ENCODE peak calls at places on chromosomes 2 and 18, in four cellular contexts. H is CD4-positive, alpha-beta memory T cell; P is PC-9; T is HCT116. B is an unnamed sample.

GRCh38 chr2:97645112-97645699 is 656 bp upstream of the COX5B start:
- DNase-seq in H (no peak), P (no peak), T (no peak), B (no peak)

GRCh38 chr18:2988041-2988794 is 24.7 kb downstream of the LPIN2 start:
- DNase-seq in H (no peak), P (no peak), T (no peak), B (no peak)

GRCh38 chr2:102051659-102052366 is 60.1 kb downstream of the IL1R2 start:
- DNase-seq in H (no peak), P (no peak), T (no peak), B (no peak)

GRCh38 chr2:64359892-64360657 is 93.9 kb upstream of the LGALSL start:
- DNase-seq in H (no peak), P (peak; percentile 93), T (peak; percentile 92), B (peak; percentile 85)

GRCh38 chr2:37561615-37562569 is 109.5 kb downstream of the CDC42EP3 start:
- DNase-seq in H (no peak), P (peak; percentile 58), T (peak; percentile 93), B (no peak)

GRCh38 chr2:102159295-102159694 is 16.7 kb downstream of the IL1R1 start:
- DNase-seq in H (no peak), P (no peak), T (no peak), B (no peak)

GRCh38 chr2:162301151-162301804 is 17.2 kb downstream of the IFIH1 start:
- DNase-seq in H (peak; percentile 53), P (peak; percentile 9), T (peak; percentile 41), B (no peak)

GRCh38 chr2:129469881-129470280 is 509.6 kb upstream of the RAB6C start:
- DNase-seq in H (no peak), P (no peak), T (no peak), B (no peak)

GRCh38 chr2:119429225-119430000 is 2.2 kb upstream of the TMEM37 start:
- DNase-seq in H (no peak), P (no peak), T (no peak), B (no peak)

GRCh38 chr2:229342376-229342775 is 71.3 kb upstream of the PID1 start:
- DNase-seq in H (no peak), P (peak; percentile 45), T (peak; percentile 26), B (peak; percentile 39)

GRCh38 chr2:152950125-152950524 is 231.7 kb downstream of the ARL6IP6 start:
- DNase-seq in H (no peak), P (no peak), T (no peak), B (no peak)

GRCh38 chr2:189129971-189130370 is 49.6 kb downstream of the COL5A2 start:
- DNase-seq in H (no peak), P (no peak), T (no peak), B (no peak)

DNA sequence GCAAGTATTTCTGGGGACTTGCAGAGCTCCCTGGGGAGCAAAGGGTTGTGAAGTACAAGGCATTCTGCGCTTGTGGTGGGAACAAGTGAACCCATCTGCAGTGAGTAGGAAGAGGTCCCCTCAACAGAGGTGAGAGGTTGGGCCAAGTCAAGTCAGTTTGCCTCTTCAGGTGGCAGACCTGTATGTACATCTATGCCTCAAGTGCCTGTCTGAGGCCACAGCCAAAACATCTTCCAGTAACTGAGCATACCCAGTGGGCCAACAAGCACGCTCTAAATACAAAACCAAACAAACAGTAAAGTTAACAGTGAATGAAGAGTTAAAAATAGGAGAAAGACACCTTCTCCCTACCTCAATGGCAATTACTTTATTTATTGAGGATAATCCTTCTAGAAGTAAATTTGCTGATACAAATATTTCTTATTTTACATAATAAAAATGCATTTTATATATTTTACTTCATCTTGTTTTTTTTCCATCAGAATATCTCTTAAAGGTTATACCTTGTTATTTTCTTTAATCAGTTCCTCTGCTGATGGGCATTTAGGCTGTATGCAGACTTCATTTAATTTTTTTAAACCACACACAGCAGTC is 2.5 kb downstream of the GYPC start:
- DNase-seq in H (no peak), P (no peak), T (no peak), B (no peak)
- H3K4me3 ChIP-seq in H (peak overlapping the region; percentile 79), P (no peak overlapping the region), T (no peak overlapping the region), B (no peak overlapping the region)

DNA sequence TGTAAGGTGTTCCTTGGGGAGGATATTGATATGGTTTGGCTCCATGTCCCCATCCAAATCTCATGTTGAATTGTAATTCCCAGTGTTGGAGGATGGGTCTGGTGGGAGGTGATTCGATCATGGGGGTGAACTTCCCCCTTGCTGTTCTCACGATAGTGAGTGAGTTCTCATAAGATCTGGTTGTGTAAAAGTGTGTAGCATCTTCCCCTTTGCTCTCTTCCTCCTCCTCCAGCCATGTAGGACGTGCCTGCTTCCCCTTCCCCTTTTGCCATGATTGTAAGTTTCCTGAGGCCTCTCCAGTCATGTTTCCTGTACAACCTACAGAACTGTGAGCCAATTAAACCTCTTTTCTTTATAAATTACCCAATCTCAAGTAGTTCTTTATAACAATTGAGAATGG is 458.7 kb downstream of the LPIN1 start:
- DNase-seq in H (no peak), P (no peak), T (no peak), B (no peak)
- H3K9me3 ChIP-seq in H (no peaks in the 10 kb centered on the region), P (peaks cover 6% of the 10 kb centered on the region), T (no peaks in the 10 kb centered on the region), B (no peaks in the 10 kb centered on the region)

GRCh38 chr2:12177995-12178760 is 431.7 kb downstream of the LPIN1 start:
- DNase-seq in H (no peak), P (no peak), T (no peak), B (no peak)
- H3K27ac ChIP-seq in H (peak overlapping the region; percentile 31), P (peak overlapping the region; percentile 50), T (no peak overlapping the region), B (peak overlapping the region; percentile 30)

GRCh38 chr2:9820020-9820973 is 23.0 kb upstream of the TAF1B start:
- DNase-seq in H (no peak), P (peak; percentile 71), T (no peak), B (no peak)
- H3K4me3 ChIP-seq in H (no peak overlapping the region), P (no peak overlapping the region), T (no peak overlapping the region), B (no peak overlapping the region)

GRCh38 chr2:95234806-95235205 is 27.5 kb downstream of the ZNF892 start:
- DNase-seq in H (no peak), P (no peak), T (no peak), B (no peak)

GRCh38 chr2:95240556-95240955 is 33.2 kb downstream of the ZNF892 start:
- DNase-seq in H (no peak), P (peak; percentile 33), T (no peak), B (no peak)

GRCh38 chr2:95234286-95234785 is 27.0 kb downstream of the ZNF892 start:
- DNase-seq in H (no peak), P (no peak), T (no peak), B (no peak)

GRCh38 chr2:95238131-95238530 is 30.8 kb downstream of the ZNF892 start:
- DNase-seq in H (no peak), P (no peak), T (no peak), B (no peak)

GRCh38 chr2:95240091-95240490 is 32.8 kb downstream of the ZNF892 start:
- DNase-seq in H (no peak), P (peak; percentile 56), T (no peak), B (no peak)
- H3K9me3 ChIP-seq in H (no peaks in the 10 kb centered on the region), P (peaks cover 33% of the 10 kb centered on the region), T (peaks cover 3% of the 10 kb centered on the region), B (no peaks in the 10 kb centered on the region)

DNA sequence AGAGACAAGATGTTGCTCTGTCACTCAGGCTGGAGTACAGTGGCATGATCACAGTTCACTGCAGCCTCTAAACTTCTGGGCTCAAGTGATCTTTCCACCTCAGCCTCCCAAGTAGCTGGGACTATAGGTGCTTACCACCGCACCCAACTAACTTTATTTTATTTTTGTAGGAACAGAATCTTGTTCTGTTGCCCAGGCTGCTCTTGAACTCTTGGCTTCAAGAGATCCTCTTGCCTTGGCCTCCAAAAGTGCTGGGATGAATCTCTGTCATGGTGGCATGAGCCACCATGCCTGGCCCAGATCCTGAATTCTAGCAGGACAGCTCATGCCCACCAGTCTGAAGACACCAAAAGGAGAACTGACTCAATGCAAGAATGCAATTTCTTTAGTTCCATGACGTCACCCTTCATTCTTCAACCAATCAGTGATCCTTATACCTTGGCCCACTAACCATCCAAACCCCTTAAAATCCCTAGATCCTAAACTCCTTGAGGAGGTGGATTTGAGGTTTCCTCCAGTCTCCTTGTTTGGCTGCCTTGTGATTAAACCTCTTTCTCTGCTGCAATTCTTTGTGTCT is 25.6 kb upstream of the CXXC1 start:
- DNase-seq in H (no peak), P (no peak), T (no peak), B (no peak)
- H3K27ac ChIP-seq in H (no peak overlapping the region), P (no peak overlapping the region), T (no peak overlapping the region), B (no peak overlapping the region)

GRCh38 chr2:10328667-10329583 is 26.2 kb downstream of the HPCAL1 start:
- DNase-seq in H (no peak), P (no peak), T (no peak), B (no peak)
- H3K4me3 ChIP-seq in H (no peak overlapping the region), P (no peak overlapping the region), T (no peak overlapping the region), B (no peak overlapping the region)